ENCODE peak calls at places on chromosomes 2 and 18, in four cellular contexts. H is neural progenitor cell, F is astrocyte of the spinal cord, Z is NCI-H1436. B is an unnamed sample.

GRCh38 chr18:49510393-49511115 is 23.5 kb upstream of the C18orf32 start:
- DNase-seq in H (peak; percentile 68), Z (peak; percentile 88), F (peak; percentile 45), B (peak; percentile 50)

GRCh38 chr2:205766765-205767359 is 84.6 kb downstream of the NRP2 start:
- DNase-seq in Z (peak; percentile 55), H (peak; percentile 79), F (peak; percentile 74), B (peak; percentile 59)

GRCh38 chr2:201996681-201997254 is 36.9 kb upstream of the FZD7 start:
- DNase-seq in Z (no peak), F (no peak), H (no peak), B (no peak)

GRCh38 chr2:72913531-72914225 is 3.6 kb upstream of the EMX1 start:
- DNase-seq in F (no peak), H (peak; percentile 48), Z (no peak), B (peak; percentile 52)

GRCh38 chr2:41998201-41998781 is 49.5 kb upstream of the PKDCC start:
- DNase-seq in Z (no peak), H (no peak), F (no peak), B (no peak)

GRCh38 chr2:190871539-190871938 is 9.1 kb upstream of the GLS start:
- DNase-seq in Z (no peak), H (no peak), F (peak; percentile 79), B (no peak)

GRCh38 chr2:239818531-239819011 is 206.6 kb downstream of the NDUFA10 start:
- DNase-seq in F (no peak), H (no peak), Z (no peak), B (peak; percentile 17)

GRCh38 chr2:64325477-64325851 is 128.5 kb upstream of the LGALSL start:
- DNase-seq in F (no peak), H (no peak), Z (no peak), B (no peak)

GRCh38 chr2:36635194-36635593 is 37.2 kb upstream of the FEZ2 start:
- DNase-seq in H (no peak), Z (no peak), F (peak; percentile 43), B (no peak)

GRCh38 chr2:71667256-71668182 is 214.2 kb downstream of the DYSF start:
- DNase-seq in H (no peak), Z (no peak), F (no peak), B (peak; percentile 19)

GRCh38 chr2:237201461-237202287 is 116.0 kb downstream of the COPS8 start:
- DNase-seq in F (peak; percentile 99), Z (no peak), H (no peak), B (no peak)

GRCh38 chr2:182685552-182685951 is 30.5 kb upstream of the DNAJC10 start:
- DNase-seq in F (no peak), Z (no peak), H (no peak), B (no peak)

GRCh38 chr18:24727685-24728084 is 267.2 kb downstream of the HRH4 start:
- DNase-seq in H (peak; percentile 32), F (no peak), Z (no peak), B (peak; percentile 54)

GRCh38 chr2:194867328-194867727 is 789.7 kb upstream of the SLC39A10 start:
- DNase-seq in Z (peak; percentile 13), F (peak; percentile 27), H (no peak), B (no peak)

GRCh38 chr2:18057657-18058056 is 179.2 kb downstream of the KCNS3 start:
- DNase-seq in H (no peak), Z (no peak), F (no peak), B (no peak)

GRCh38 chr18:51655327-51655698 is 457.8 kb upstream of the MEX3C start:
- DNase-seq in F (no peak), H (no peak), Z (peak; percentile 46), B (no peak)

GRCh38 chr2:55309441-55309840 is 40.4 kb upstream of the MTIF2 start:
- DNase-seq in F (peak; percentile 71), H (no peak), Z (no peak), B (no peak)

B was measured in H9.